ENCODE peak calls at places on chromosomes 7 and 10, in eight cellular contexts. H is Calu3, E is neural crest cell, G is testis, N is GM13977, V is neural progenitor cell, C is spleen, Q is progenitor cell of endocrine pancreas. R is an unnamed sample.

GRCh38 chr10:3542185-3542611 is 242.8 kb downstream of the KLF6 start:
- DNase-seq in V (no peak), C (no peak), E (no peak), Q (no peak), N (no peak), G (no peak), H (no peak), R (no peak)

GRCh38 chr10:28926932-28927331 is 249.6 kb downstream of the BAMBI start:
- DNase-seq in E (no peak), G (no peak), N (no peak), H (no peak), Q (no peak), C (no peak), V (no peak), R (no peak)

GRCh38 chr7:135335628-135336139 is 102.0 kb downstream of the STRA8 start:
- DNase-seq in H (peak; percentile 95), E (peak; percentile 56), G (peak; percentile 58), N (peak; percentile 69), C (no peak), V (peak; percentile 95), Q (peak; percentile 89), R (no peak)

GRCh38 chr7:149773446-149774236 is at the start of gene ZNF467:
- DNase-seq in V (peak; percentile 52), G (peak; percentile 42), H (no peak), N (no peak), Q (peak; percentile 33), C (peak; percentile 93), E (no peak), R (no peak)

GRCh38 chr7:150451097-150451793 is 815 bp downstream of the GIMAP8 start:
- DNase-seq in C (peak; percentile 94), V (no peak), G (peak; percentile 33), N (peak; percentile 63), H (no peak), Q (no peak), E (no peak), R (peak; percentile 78)

GRCh38 chr7:157139142-157140117 is 704 bp downstream of the UBE3C start:
- DNase-seq in H (peak; percentile 33), N (no peak), C (peak; percentile 96), G (peak; percentile 48), E (no peak), V (no peak), Q (peak; percentile 43), R (peak; percentile 87)

GRCh38 chr10:112080284-112080683 is 103.3 kb downstream of the GPAM start:
- DNase-seq in V (peak; percentile 44), G (no peak), Q (no peak), H (no peak), C (no peak), N (no peak), E (no peak), R (no peak)

GRCh38 chr10:82358486-82359097 is 483.6 kb downstream of the NRG3 start:
- DNase-seq in N (no peak), E (no peak), V (no peak), G (no peak), Q (no peak), H (no peak), C (no peak), R (no peak)

GRCh38 chr7:125195156-125195555 is 265.5 kb upstream of the POT1 start:
- DNase-seq in C (no peak), E (no peak), V (no peak), N (no peak), H (no peak), Q (no peak), G (no peak), R (no peak)

GRCh38 chr10:33262871-33263270 is 71.6 kb downstream of the NRP1 start:
- DNase-seq in H (no peak), E (no peak), G (no peak), N (no peak), Q (no peak), V (no peak), C (no peak), R (no peak)

GRCh38 chr7:22361795-22362194 is 4.8 kb upstream of the RAPGEF5 start:
- DNase-seq in C (no peak), H (peak; percentile 39), E (no peak), V (no peak), G (peak; percentile 44), N (no peak), Q (no peak), R (no peak)

GRCh38 chr7:151238190-151238810 is 6.0 kb downstream of the CHPF2 start:
- DNase-seq in G (no peak), V (no peak), H (no peak), Q (no peak), C (peak; percentile 71), N (no peak), E (no peak), R (no peak)

GRCh38 chr10:131753336-131753735 is 147.5 kb upstream of the PPP2R2D start:
- DNase-seq in N (no peak), V (no peak), C (no peak), E (no peak), Q (no peak), H (no peak), G (no peak), R (no peak)

GRCh38 chr10:68047554-68048327 is 27.3 kb downstream of the HERC4 start:
- DNase-seq in H (no peak), E (no peak), N (no peak), V (no peak), G (no peak), Q (no peak), C (no peak), R (no peak)

GRCh38 chr7:152313879-152314604 is 121.8 kb downstream of the KMT2C start:
- DNase-seq in E (no peak), Q (no peak), C (no peak), H (peak; percentile 54), V (no peak), G (no peak), N (no peak), R (no peak)

GRCh38 chr10:100747826-100748231 is 2.4 kb downstream of the PAX2 start:
- DNase-seq in Q (no peak), N (peak; percentile 31), V (peak; percentile 80), C (no peak), E (no peak), H (no peak), G (no peak), R (no peak)

GRCh38 chr10:42952358-42952757 is 124.5 kb upstream of the RET start:
- DNase-seq in N (no peak), E (peak; percentile 53), Q (peak; percentile 29), G (peak; percentile 22), C (peak; percentile 78), H (peak; percentile 62), V (peak; percentile 80), R (peak; percentile 85)

GRCh38 chr10:36888925-36889573 is 236.3 kb upstream of the ANKRD30A start:
- DNase-seq in H (peak; percentile 60), V (peak; percentile 65), C (no peak), Q (peak; percentile 33), N (peak; percentile 23), G (peak; percentile 65), E (peak; percentile 60), R (no peak)

GRCh38 chr7:72025381-72025960 is 386.7 kb downstream of the CALN1 start:
- DNase-seq in E (no peak), N (no peak), C (no peak), V (no peak), H (no peak), G (no peak), Q (no peak), R (peak; percentile 36)

GRCh38 chr10:24552346-24553016 is 171.2 kb downstream of the ARHGAP21 start:
- DNase-seq in C (no peak), H (peak; percentile 89), Q (peak; percentile 20), N (no peak), E (no peak), G (peak; percentile 62), V (peak; percentile 64), R (peak; percentile 74)
- TF ChIP-seq CTCF in C (no peak), H (peak; percentile 55), Q (peak; percentile 48), N (peak; percentile 5), E (peak; percentile 56), G (no peak), V (peak; percentile 53), R (no peak)

GRCh38 chr7:129845178-129845971 is 107.4 kb downstream of the UBE2H start:
- DNase-seq in E (no peak), H (no peak), C (no peak), V (no peak), Q (no peak), G (no peak), N (no peak), R (no peak)
- TF ChIP-seq CTCF in E (no peak), H (no peak), C (no peak), V (no peak), Q (no peak), G (no peak), N (no peak), R (no peak)

GRCh38 chr10:98258683-98259454 is 9.1 kb downstream of the LOXL4 start:
- DNase-seq in C (peak; percentile 67), N (peak; percentile 4), G (no peak), H (no peak), V (no peak), Q (no peak), E (no peak), R (no peak)
- TF ChIP-seq CTCF in C (no peak), N (no peak), G (no peak), H (no peak), V (no peak), Q (no peak), E (no peak), R (no peak)

GRCh38 chr7:90411510-90411909 is 8.2 kb downstream of the CLDN12 start:
- DNase-seq in E (no peak), N (no peak), V (no peak), Q (no peak), G (no peak), H (no peak), C (no peak), R (no peak)

GRCh38 chr7:90408142-90408541 is 4.9 kb downstream of the CLDN12 start:
- DNase-seq in Q (no peak), V (no peak), G (no peak), C (no peak), N (no peak), E (no peak), H (no peak), R (no peak)

GRCh38 chr7:90413185-90413528 is 9.9 kb downstream of the CLDN12 start:
- DNase-seq in Q (no peak), H (no peak), G (no peak), E (no peak), V (no peak), C (no peak), N (no peak), R (no peak)

GRCh38 chr7:90409667-90410066 is 6.4 kb downstream of the CLDN12 start:
- DNase-seq in V (no peak), N (no peak), Q (no peak), G (no peak), C (no peak), E (no peak), H (no peak), R (no peak)

DNA sequence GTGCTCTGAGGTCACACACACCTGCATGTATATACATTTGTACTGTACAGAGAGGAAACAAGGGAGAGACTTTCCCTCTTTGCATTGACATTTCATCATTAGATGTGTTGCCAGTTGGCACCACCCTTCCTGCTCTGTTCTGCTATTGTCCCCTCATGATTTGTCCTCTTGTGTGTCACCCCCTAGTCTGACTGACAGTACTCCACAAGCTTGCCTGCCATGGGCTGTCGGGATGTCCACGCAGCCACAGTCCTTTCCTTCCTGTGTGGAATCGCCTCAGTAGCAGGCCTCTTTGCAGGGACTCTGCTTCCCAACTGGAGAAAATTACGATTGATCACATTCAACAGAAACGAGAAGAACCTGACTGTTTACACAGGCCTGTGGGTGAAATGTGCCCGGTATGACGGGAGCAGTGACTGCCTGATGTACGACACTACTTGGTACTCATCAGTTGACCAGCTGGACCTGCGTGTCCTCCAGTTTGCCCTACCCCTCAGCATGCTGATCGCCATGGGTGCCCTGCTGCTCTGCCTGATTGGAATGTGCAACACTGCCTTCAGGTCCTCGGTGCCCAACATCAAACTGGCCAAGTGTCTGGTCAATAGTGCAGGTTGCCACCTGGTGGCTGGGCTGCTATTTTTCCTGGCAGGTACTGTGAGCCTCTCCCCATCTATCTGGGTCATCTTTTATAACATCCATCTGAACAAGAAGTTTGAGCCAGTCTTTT is 9.4 kb downstream of the CLDN12 start:
- DNase-seq in N (no peak), G (peak; percentile 34), Q (no peak), H (peak; percentile 66), E (no peak), C (no peak), V (peak; percentile 33), R (no peak)
- TF ChIP-seq CTCF in N (peak; percentile 51), G (no peak), Q (peak; percentile 34), H (no peak), E (peak; percentile 40), C (no peak), V (peak; percentile 49), R (no peak)

R was measured in osteocyte.